ENCODE peak calls at places on chromosomes 11 and 22, in seven cellular contexts. X, T, J, I, N, L and P are unnamed samples.

GRCh38 chr22:28051787-28052356 is 132.8 kb upstream of the PITPNB start:
- DNase-seq in X (peak; percentile 54), T (peak; percentile 66), J (no peak), I (peak; percentile 44), N (peak; percentile 60), L (peak; percentile 77), P (peak; percentile 48)

GRCh38 chr11:2584812-2585565 is 114.8 kb downstream of the KCNQ1OT1 start:
- DNase-seq in X (no peak), T (no peak), J (no peak), I (peak; percentile 12), N (no peak), L (peak; percentile 11), P (peak; percentile 33)

GRCh38 chr11:86370922-86371614 is 3.6 kb upstream of the CCDC81 start:
- DNase-seq in X (peak; percentile 94), T (peak; percentile 94), J (no peak), I (no peak), N (no peak), L (no peak), P (no peak)

GRCh38 chr11:95520765-95521542 is 268.6 kb downstream of the FAM76B start:
- DNase-seq in X (peak; percentile 37), T (peak; percentile 99), J (no peak), I (no peak), N (no peak), L (no peak), P (no peak)

GRCh38 chr22:24962835-24963234 is 10.3 kb downstream of the KIAA1671 start:
- DNase-seq in X (no peak), T (no peak), J (no peak), I (no peak), N (no peak), L (no peak), P (no peak)

GRCh38 chr11:133659542-133660201 is 127.4 kb upstream of the OPCML start:
- DNase-seq in X (no peak), T (no peak), J (peak; percentile 13), I (no peak), N (no peak), L (no peak), P (no peak)

GRCh38 chr22:20904008-20904979 is 12.9 kb upstream of the CRKL start:
- DNase-seq in X (peak; percentile 99), T (peak; percentile 99), J (no peak), I (no peak), N (no peak), L (no peak), P (no peak)

GRCh38 chr11:14380947-14381555 is 22.1 kb upstream of the RRAS2 start:
- DNase-seq in X (peak; percentile 49), T (peak; percentile 62), J (no peak), I (peak; percentile 92), N (no peak), L (peak; percentile 84), P (peak; percentile 86)

GRCh38 chr22:50260434-50260800 is 1.1 kb downstream of the MAPK12 start:
- DNase-seq in X (peak; percentile 31), T (no peak), J (no peak), I (no peak), N (peak; percentile 57), L (no peak), P (no peak)

GRCh38 chr11:66360406-66361073 is 11.0 kb downstream of the SLC29A2 start:
- DNase-seq in X (no peak), T (no peak), J (no peak), I (no peak), N (no peak), L (no peak), P (peak; percentile 52)

GRCh38 chr11:124839051-124839971 is 25.9 kb upstream of the ROBO3 start:
- DNase-seq in X (no peak), T (no peak), J (no peak), I (peak; percentile 58), N (no peak), L (no peak), P (peak; percentile 84)

GRCh38 chr22:46346680-46347405 is 11.3 kb downstream of the TRMU start:
- DNase-seq in X (no peak), T (no peak), J (no peak), I (no peak), N (no peak), L (peak; percentile 66), P (no peak)

GRCh38 chr22:46047841-46048595 is 71.1 kb upstream of the WNT7B start:
- DNase-seq in X (no peak), T (no peak), J (no peak), I (no peak), N (no peak), L (peak; percentile 44), P (no peak)

GRCh38 chr22:22327723-22328122 is 83.1 kb downstream of the VPREB1 start:
- DNase-seq in X (no peak), T (no peak), J (no peak), I (no peak), N (no peak), L (no peak), P (no peak)

GRCh38 chr22:17267661-17268330 is 48.6 kb upstream of the ADA2 start:
- DNase-seq in X (no peak), T (no peak), J (no peak), I (no peak), N (no peak), L (no peak), P (peak; percentile 16)

GRCh38 chr22:32720924-32721323 is 80.6 kb upstream of the TIMP3 start:
- DNase-seq in X (peak; percentile 67), T (no peak), J (no peak), I (peak; percentile 37), N (no peak), L (no peak), P (no peak)

GRCh38 chr11:10305262-10305963 is 540 bp downstream of the ADM start:
- DNase-seq in X (no peak), T (peak; percentile 25), J (no peak), I (peak; percentile 76), N (no peak), L (peak; percentile 35), P (peak; percentile 69)

GRCh38 chr11:128328955-128329551 is 258.3 kb downstream of the ETS1 start:
- DNase-seq in X (no peak), T (no peak), J (no peak), I (no peak), N (no peak), L (no peak), P (no peak)

GRCh38 chr11:116970485-116971292 is 127.5 kb downstream of the SIK3 start:
- DNase-seq in X (peak; percentile 40), T (peak; percentile 33), J (no peak), I (no peak), N (no peak), L (no peak), P (no peak)

GRCh38 chr11:46458491-46458890 is 66.9 kb upstream of the CHRM4 start:
- DNase-seq in X (no peak), T (no peak), J (no peak), I (no peak), N (no peak), L (no peak), P (no peak)

GRCh38 chr11:45089845-45090499 is 56.5 kb upstream of the PRDM11 start:
- DNase-seq in X (peak; percentile 42), T (peak; percentile 52), J (no peak), I (no peak), N (peak; percentile 65), L (no peak), P (peak; percentile 55)